ENCODE peak calls at places on chromosomes 12 and 14, in eight cellular contexts. L is upper lobe of right lung, A is tibial artery, N is foreskin fibroblast, G is cardiac fibroblast, M is cardiac muscle cell, H is heart right ventricle, E is BJ. D is an unnamed sample.
A peak's percentile ranks its signal among the peaks of the same experiment; 100 is the strongest.

GRCh38 chr12:17028348-17028747 is 422.4 kb upstream of the LMO3 start:
- DNase-seq in L (no peak), G (no peak), A (no peak), N (no peak), E (no peak), H (no peak), M (no peak), D (no peak)

GRCh38 chr12:75744607-75745256 is 233.3 kb upstream of the KRR1 start:
- DNase-seq in N (no peak), E (no peak), G (no peak), L (no peak), A (no peak), M (no peak), H (no peak), D (no peak)

GRCh38 chr12:1629338-1630080 is 478 bp downstream of the WNT5B start:
- DNase-seq in H (no peak), N (no peak), L (no peak), G (no peak), A (no peak), M (no peak), E (no peak), D (no peak)

GRCh38 chr14:90504643-90505042 is 107.8 kb downstream of the CALM1 start:
- DNase-seq in M (no peak), G (no peak), A (no peak), E (no peak), N (no peak), L (no peak), H (no peak), D (no peak)

GRCh38 chr12:122951979-122952892 is 14.0 kb downstream of the ABCB9 start:
- DNase-seq in E (no peak), H (peak; percentile 78), L (peak; percentile 83), G (peak; percentile 80), A (peak; percentile 83), M (peak; percentile 77), N (peak; percentile 60), D (peak; percentile 65)

GRCh38 chr12:16165506-16165905 is 112.0 kb downstream of the SLC15A5 start:
- DNase-seq in M (peak; percentile 75), L (no peak), G (peak; percentile 76), N (peak; percentile 10), E (no peak), H (peak; percentile 11), A (peak; percentile 66), D (peak; percentile 48)

GRCh38 chr12:32431025-32431424 is 31.7 kb downstream of the FGD4 start:
- DNase-seq in A (no peak), M (no peak), G (no peak), E (no peak), N (no peak), H (no peak), L (no peak), D (no peak)

GRCh38 chr12:6553051-6553868 is 2.6 kb downstream of the IFFO1 start:
- DNase-seq in G (peak; percentile 97), E (no peak), M (peak; percentile 80), H (peak; percentile 81), L (no peak), A (peak; percentile 88), N (peak; percentile 92), D (peak; percentile 97)

GRCh38 chr14:34252227-34252626 is 209.8 kb downstream of the SPTSSA start:
- DNase-seq in A (no peak), G (no peak), E (no peak), N (no peak), M (no peak), H (no peak), L (no peak), D (no peak)

GRCh38 chr14:54776361-54777001 is 126.1 kb downstream of the GCH1 start:
- DNase-seq in L (peak; percentile 75), H (peak; percentile 73), M (peak; percentile 59), N (peak; percentile 39), G (peak; percentile 56), A (peak; percentile 77), E (no peak), D (peak; percentile 79)

GRCh38 chr14:57979376-57980048 is 113.6 kb upstream of the SLC35F4 start:
- DNase-seq in G (no peak), H (no peak), N (no peak), M (no peak), L (no peak), A (no peak), E (no peak), D (no peak)

GRCh38 chr12:26691234-26691970 is 141.6 kb downstream of the ITPR2 start:
- DNase-seq in H (no peak), G (peak; percentile 98), E (peak; percentile 90), A (no peak), L (no peak), M (peak; percentile 93), N (peak; percentile 91), D (peak; percentile 91)

GRCh38 chr12:90008277-90008676 is 299.6 kb upstream of the ATP2B1 start:
- DNase-seq in E (no peak), A (no peak), L (no peak), N (no peak), G (no peak), H (no peak), M (no peak), D (no peak)

GRCh38 chr12:43332977-43333649 is 218.9 kb downstream of the ADAMTS20 start:
- DNase-seq in N (peak; percentile 36), H (no peak), M (peak; percentile 82), G (peak; percentile 50), E (no peak), A (no peak), L (no peak), D (no peak)

GRCh38 chr14:73612339-73613045 is at the start of gene ACOT6:
- DNase-seq in N (peak; percentile 77), M (peak; percentile 78), E (peak; percentile 10), A (peak; percentile 88), H (peak; percentile 62), G (peak; percentile 74), L (peak; percentile 91), D (peak; percentile 70)

GRCh38 chr12:26614217-26614616 is 218.8 kb downstream of the ITPR2 start:
- DNase-seq in H (peak; percentile 14), E (no peak), L (no peak), M (peak; percentile 55), G (peak; percentile 55), N (no peak), A (no peak), D (peak; percentile 37)

GRCh38 chr12:97968641-97969171 is 506.1 kb downstream of the RMST start:
- DNase-seq in A (no peak), L (no peak), N (no peak), M (no peak), E (no peak), H (no peak), G (no peak), D (no peak)

GRCh38 chr12:75389706-75390105 is 1.2 kb upstream of the GLIPR1L2 start:
- DNase-seq in A (no peak), L (no peak), N (no peak), G (peak; percentile 8), M (no peak), E (no peak), H (no peak), D (peak; percentile 8)

GRCh38 chr12:103462675-103463074 is 33.1 kb downstream of the C12orf42 start:
- DNase-seq in N (no peak), H (no peak), E (no peak), M (no peak), G (no peak), A (no peak), L (no peak), D (no peak)

GRCh38 chr12:87661770-87662402 is 367.3 kb downstream of the C12orf50 start:
- DNase-seq in A (no peak), M (no peak), E (no peak), G (no peak), L (no peak), H (no peak), N (no peak), D (no peak)

GRCh38 chr12:50120521-50120920 is 8.5 kb downstream of the COX14 start:
- DNase-seq in H (no peak), E (no peak), G (no peak), N (no peak), A (no peak), M (no peak), L (no peak), D (no peak)

GRCh38 chr12:55025508-55025907 is 5.7 kb downstream of the NEUROD4 start:
- DNase-seq in H (no peak), A (no peak), E (no peak), N (no peak), G (no peak), L (no peak), M (no peak), D (no peak)

GRCh38 chr12:55017421-55017820 is 2.4 kb upstream of the NEUROD4 start:
- DNase-seq in H (no peak), A (no peak), N (no peak), G (no peak), L (no peak), M (no peak), E (no peak), D (no peak)

GRCh38 chr12:55019784-55020183 is at the start of gene NEUROD4:
- DNase-seq in M (peak; percentile 78), L (peak; percentile 78), E (no peak), N (peak; percentile 11), A (no peak), H (peak; percentile 27), G (peak; percentile 68), D (peak; percentile 50)
- H3K4me3 ChIP-seq in M (no peak within 1 kb of the TSS), L (no peak within 1 kb of the TSS), E (no peak within 1 kb of the TSS), N (no peak within 1 kb of the TSS), A (no peak within 1 kb of the TSS), H (no peak within 1 kb of the TSS), G (no peak within 1 kb of the TSS), D (no peak within 1 kb of the TSS)

GRCh38 chr14:22520235-22520634 is 68.8 kb downstream of the DAD1 start:
- DNase-seq in N (peak; percentile 34), H (no peak), E (no peak), A (no peak), M (peak; percentile 91), G (peak; percentile 69), L (no peak), D (peak; percentile 64)
- TF ChIP-seq CTCF in N (no peak), H (no peak), E (no peak), A (no peak), M (no peak), G (no peak), L (no peak), D (no peak)

DNA sequence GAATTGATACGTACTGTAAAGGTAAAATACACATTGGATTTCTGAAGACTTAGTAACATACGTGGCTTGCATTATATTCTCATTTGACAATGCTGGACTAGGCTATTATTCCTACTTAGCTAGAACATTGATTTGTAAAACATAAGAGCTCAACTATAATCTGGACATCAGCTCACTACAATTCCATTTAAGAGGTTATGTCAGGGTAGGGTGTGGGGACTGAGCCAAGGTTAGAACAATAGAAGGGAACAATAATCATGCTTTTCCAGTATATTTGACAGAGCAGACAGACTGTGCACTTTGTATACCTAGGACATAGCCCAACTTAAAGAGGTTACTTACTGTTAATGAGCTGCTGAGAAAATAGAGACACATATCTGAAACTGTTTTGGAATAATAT is 10.8 kb downstream of the ZCRB1 start:
- DNase-seq in H (no peak), E (no peak), N (no peak), A (no peak), G (no peak), L (no peak), M (no peak), D (no peak)
- H3K4me3 ChIP-seq in H (no peak overlapping the region), E (no peak overlapping the region), N (no peak overlapping the region), A (no peak overlapping the region), G (no peak overlapping the region), L (no peak overlapping the region), M (no peak overlapping the region), D (no peak overlapping the region)

DNA sequence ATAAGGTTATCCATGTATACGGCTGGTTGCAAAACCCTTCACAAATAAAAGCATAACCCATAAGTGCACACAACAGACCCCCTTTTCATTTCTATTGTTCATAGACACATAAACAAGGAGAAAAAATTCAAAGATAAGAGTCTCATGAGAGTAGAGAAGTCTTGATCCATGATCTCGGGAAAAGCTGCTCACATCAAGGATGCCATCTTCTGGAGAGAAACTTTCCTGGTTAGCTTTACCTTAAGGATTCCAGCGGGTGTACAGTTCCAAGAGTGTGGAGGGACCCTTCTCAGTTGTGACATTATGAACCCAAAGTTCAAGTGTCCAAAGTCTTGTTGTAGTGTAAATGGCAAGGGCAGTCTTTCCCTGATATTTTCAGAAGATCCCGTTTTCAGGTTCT is 144.5 kb downstream of the LLPH start:
- DNase-seq in M (no peak), N (no peak), E (no peak), H (no peak), G (peak; percentile 15), L (no peak), A (no peak), D (no peak)
- TF ChIP-seq CTCF in M (no peak), N (no peak), E (peak; percentile 16), H (no peak), G (no peak), L (no peak), A (no peak), D (peak; percentile 28)

D was measured in AG10803.